ENCODE peak calls at places on chromosomes 11 and 22, in nine cellular contexts. E, G, B, P, J, C, V, I and O are unnamed samples.

GRCh38 chr11:27373856-27374602 is 11.0 kb upstream of the CCDC34 start:
- DNase-seq in G (no peak), C (no peak), I (no peak), E (no peak), P (no peak), J (no peak), B (no peak), V (no peak), O (no peak)

GRCh38 chr11:113885897-113886296 is 10.5 kb upstream of the USP28 start:
- DNase-seq in C (no peak), J (no peak), V (no peak), B (no peak), G (no peak), P (no peak), E (no peak), I (no peak), O (no peak)

GRCh38 chr11:72648737-72649136 is 25.5 kb downstream of the PDE2A start:
- DNase-seq in V (no peak), E (no peak), I (no peak), B (no peak), G (no peak), J (no peak), P (no peak), C (no peak), O (no peak)

GRCh38 chr22:19886605-19887250 is 32.1 kb upstream of the GNB1L start:
- DNase-seq in G (no peak), B (peak), I (peak), J (no peak), P (no peak), E (no peak), V (peak), C (peak), O (peak)

GRCh38 chr11:123187670-123188507 is 7.2 kb downstream of the CLMP start:
- DNase-seq in I (no peak), C (peak), G (no peak), B (peak), E (no peak), V (no peak), J (no peak), P (no peak), O (no peak)

GRCh38 chr11:68362801-68363379 is 50.5 kb downstream of the LRP5 start:
- DNase-seq in I (no peak), C (no peak), P (no peak), B (no peak), V (no peak), J (no peak), E (no peak), G (no peak), O (no peak)

GRCh38 chr11:35389897-35390462 is 29.4 kb downstream of the SLC1A2 start:
- DNase-seq in E (no peak), V (no peak), P (no peak), G (no peak), B (no peak), J (no peak), I (no peak), C (no peak), O (no peak)

GRCh38 chr11:76327756-76328388 is 53.1 kb downstream of the THAP12 start:
- DNase-seq in C (no peak), I (no peak), E (no peak), P (no peak), B (no peak), G (no peak), V (no peak), J (no peak), O (no peak)

GRCh38 chr22:33659423-33659822 is 260.9 kb downstream of the LARGE1 start:
- DNase-seq in G (peak), C (no peak), P (no peak), I (no peak), V (no peak), B (no peak), J (no peak), E (no peak), O (no peak)
- H3K4me3 ChIP-seq in G (no peak), C (no peak), P (no peak), I (no peak), V (no peak), B (no peak), J (no peak), E (no peak), O (no peak)

DNA sequence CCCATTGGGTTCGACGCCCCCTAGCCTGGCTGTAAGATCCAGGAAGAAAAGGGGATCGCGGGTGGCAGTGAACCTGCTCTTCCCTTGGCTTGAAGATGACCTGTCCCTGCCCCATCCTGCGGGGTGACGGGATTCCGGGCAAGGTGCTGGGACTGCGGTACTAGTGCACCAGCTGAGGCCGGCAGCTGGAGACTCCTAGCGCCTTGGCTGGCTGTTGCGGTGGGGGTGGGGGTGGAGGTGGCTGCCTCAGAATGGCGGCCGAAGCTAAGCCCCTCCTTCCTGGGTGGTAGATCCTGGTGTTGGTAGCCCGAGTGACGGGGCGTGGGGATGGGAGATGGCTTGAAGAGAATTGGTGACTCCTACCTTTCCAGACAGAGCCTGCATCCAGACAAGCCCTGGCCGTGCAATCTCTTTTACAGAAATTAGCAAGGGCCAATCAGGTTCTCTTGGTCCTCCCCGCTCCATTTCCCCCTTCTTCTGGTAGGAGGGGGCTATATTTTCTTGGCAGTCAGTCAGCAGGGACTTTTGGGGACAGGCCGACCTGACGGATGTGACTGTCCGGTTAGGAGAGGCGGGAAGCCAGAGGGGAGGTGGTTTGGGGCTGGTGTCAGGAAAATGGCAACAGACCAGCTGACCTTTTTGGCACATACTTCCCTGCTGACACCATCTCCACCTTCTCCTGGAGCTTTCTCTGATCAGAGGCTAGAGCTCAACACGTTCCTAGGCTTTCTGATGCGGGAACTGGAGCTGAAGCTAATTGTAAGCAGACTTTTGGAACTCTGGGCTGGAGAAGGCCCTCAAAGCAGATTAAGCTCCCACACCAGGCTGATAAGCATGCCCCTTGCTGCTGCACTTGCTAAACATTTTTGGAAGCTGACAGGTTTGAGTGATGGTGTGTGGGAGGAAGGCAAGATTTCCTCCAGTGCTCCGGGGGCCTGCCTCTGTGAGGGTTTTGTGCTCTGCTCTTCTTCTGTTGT is 2.0 kb downstream of the NAV2 start:
- DNase-seq in J (no peak), G (peak), B (peak), V (peak), E (no peak), C (peak), I (no peak), P (peak), O (no peak)
- H3K27ac ChIP-seq in J (no peak), G (peak), B (peak), V (no peak), E (no peak), C (peak), I (no peak), P (no peak), O (no peak)

GRCh38 chr11:67277231-67277961 is 11.1 kb downstream of the GRK2 start:
- DNase-seq in P (peak), I (peak), G (peak), B (peak), C (peak), J (peak), V (peak), E (peak), O (peak)
- H3K4me3 ChIP-seq in P (peak), I (peak), G (peak), B (peak), C (peak), J (peak), V (peak), E (peak), O (peak)

DNA sequence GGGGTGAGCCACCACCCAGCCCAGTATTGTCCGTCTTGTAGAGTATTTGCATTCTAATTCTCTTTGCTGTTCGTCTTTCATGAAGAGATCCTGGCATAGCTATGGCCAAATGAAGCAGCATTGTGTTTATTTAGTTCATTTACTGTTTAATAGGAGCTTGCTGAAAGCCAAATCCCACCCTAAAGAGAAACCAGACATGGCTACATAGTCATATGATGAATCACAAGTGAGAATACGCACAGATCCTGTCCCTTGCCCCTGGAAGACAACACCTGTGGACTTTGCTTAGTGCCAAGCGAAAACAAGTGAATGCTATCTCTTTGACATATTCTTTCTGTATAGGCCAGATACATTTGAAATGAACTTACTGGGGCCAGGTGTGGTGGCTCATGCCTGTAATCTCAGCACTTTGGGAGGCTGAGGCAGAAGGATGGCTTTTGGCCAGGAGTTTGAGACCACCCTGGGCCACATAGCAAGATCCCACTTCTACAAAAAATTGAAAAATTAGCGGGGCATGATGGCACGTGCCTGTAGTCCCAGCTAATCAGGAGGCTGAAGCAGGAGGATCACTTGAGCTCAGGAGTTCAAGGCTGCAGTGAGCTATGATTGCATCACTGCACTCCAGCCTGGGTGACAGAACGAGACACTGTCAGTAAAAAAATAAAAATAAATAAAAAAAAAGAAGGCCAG is 5.1 kb upstream of the ARFGAP3 start:
- DNase-seq in C (peak), I (no peak), B (peak), E (no peak), G (no peak), J (no peak), P (no peak), V (no peak), O (no peak)
- H3K27ac ChIP-seq in C (no peak), I (no peak), B (peak), E (no peak), G (no peak), J (no peak), P (no peak), V (no peak), O (no peak)